ENCODE peak calls at places on chromosomes 13 and 19, in ten cellular contexts. E, P, G, Q, J, R, L, M, D and H are unnamed samples.

GRCh38 chr13:35460061-35460460 is 16.4 kb downstream of the MAB21L1 start:
- DNase-seq in J (no peak), P (no peak), G (no peak), M (no peak), Q (no peak), L (no peak), E (no peak), R (peak), D (no peak), H (no peak)

GRCh38 chr13:27966641-27967202 is 2.4 kb downstream of the CDX2 start:
- DNase-seq in G (no peak), E (peak), M (peak), J (no peak), L (no peak), D (no peak), Q (no peak), R (no peak), P (no peak), H (no peak)

GRCh38 chr19:5143471-5144411 is 174.8 kb downstream of the KDM4B start:
- DNase-seq in Q (no peak), P (peak), D (no peak), J (no peak), L (no peak), G (no peak), M (no peak), R (no peak), E (peak), H (no peak)

GRCh38 chr13:113906566-113906965 is 42.7 kb upstream of the GAS6 start:
- DNase-seq in M (no peak), P (no peak), G (no peak), L (no peak), R (no peak), E (no peak), Q (no peak), J (no peak), D (no peak), H (peak)

GRCh38 chr19:17337675-17338439 is 504 bp downstream of the GTPBP3 start:
- DNase-seq in R (peak), Q (no peak), D (no peak), L (no peak), G (no peak), J (no peak), E (no peak), M (no peak), P (no peak), H (no peak)

GRCh38 chr19:38194061-38194701 is 29.8 kb downstream of the DPF1 start:
- DNase-seq in L (no peak), D (no peak), M (no peak), J (no peak), E (no peak), G (no peak), Q (no peak), R (no peak), P (no peak), H (no peak)

GRCh38 chr13:32135655-32136054 is 104.1 kb downstream of the FRY start:
- DNase-seq in J (no peak), E (no peak), G (no peak), Q (peak), P (no peak), L (no peak), D (no peak), M (no peak), R (peak), H (no peak)

GRCh38 chr19:17938092-17938845 is 5.5 kb downstream of the CCDC124 start:
- DNase-seq in P (peak), J (peak), D (peak), R (peak), Q (peak), L (peak), M (peak), G (peak), E (peak), H (peak)

GRCh38 chr19:32814624-32815023 is 54.9 kb downstream of the SLC7A9 start:
- DNase-seq in E (no peak), M (no peak), D (no peak), Q (no peak), L (no peak), R (no peak), G (no peak), J (no peak), P (no peak), H (no peak)

GRCh38 chr13:105572401-105572800 is 963.1 kb downstream of the EFNB2 start:
- DNase-seq in G (no peak), M (no peak), E (no peak), D (no peak), L (no peak), Q (no peak), R (peak), P (no peak), J (no peak), H (no peak)

GRCh38 chr19:50493171-50493570 is 16.5 kb upstream of the GARIN5A start:
- DNase-seq in P (no peak), E (no peak), R (no peak), M (no peak), L (no peak), J (no peak), D (no peak), Q (no peak), G (no peak), H (no peak)

GRCh38 chr19:35870798-35871197 is 2.4 kb downstream of the APLP1 start:
- DNase-seq in P (no peak), J (no peak), D (no peak), M (peak), Q (no peak), L (no peak), R (no peak), E (no peak), G (no peak), H (no peak)

GRCh38 chr19:58227964-58228583 is 640 bp upstream of the ZNF544 start:
- DNase-seq in M (no peak), Q (peak), D (no peak), R (no peak), J (no peak), G (no peak), E (no peak), L (no peak), P (no peak), H (no peak)

GRCh38 chr13:33228645-33229445 is 56.7 kb downstream of the STARD13 start:
- DNase-seq in J (peak), D (no peak), E (no peak), L (no peak), P (no peak), R (peak), Q (peak), M (no peak), G (no peak), H (no peak)

GRCh38 chr19:55113570-55114039 is 3.8 kb downstream of the PPP1R12C start:
- DNase-seq in L (peak), E (peak), G (no peak), D (peak), J (peak), R (peak), M (peak), Q (peak), P (peak), H (peak)

GRCh38 chr13:31588923-31589322 is 150.4 kb upstream of the RXFP2 start:
- DNase-seq in P (no peak), D (no peak), L (no peak), G (no peak), R (no peak), J (no peak), M (no peak), E (no peak), Q (no peak), H (no peak)

GRCh38 chr19:34985249-34986022 is 14.7 kb upstream of the GRAMD1A start:
- DNase-seq in J (no peak), E (no peak), L (peak), M (peak), P (peak), D (peak), G (no peak), Q (no peak), R (peak), H (peak)

GRCh38 chr19:46206176-46206575 is 23.4 kb upstream of the IGFL1 start:
- DNase-seq in J (no peak), L (peak), D (no peak), E (no peak), R (no peak), G (no peak), Q (no peak), M (no peak), P (no peak), H (no peak)

GRCh38 chr13:51122868-51123267 is 11.8 kb upstream of the C13orf42 start:
- DNase-seq in Q (no peak), L (no peak), R (no peak), J (no peak), D (no peak), E (no peak), G (no peak), M (no peak), P (no peak), H (no peak)

GRCh38 chr13:34031629-34032028 is 213.7 kb downstream of the RFC3 start:
- DNase-seq in D (no peak), J (no peak), M (no peak), E (no peak), R (no peak), G (no peak), Q (no peak), L (no peak), P (no peak), H (no peak)

GRCh38 chr13:107254392-107254791 is 686.5 kb upstream of the ARGLU1 start:
- DNase-seq in L (no peak), D (no peak), E (no peak), P (no peak), R (no peak), Q (no peak), M (no peak), G (no peak), J (no peak), H (no peak)

GRCh38 chr19:58097783-58098681 is at the start of gene ZSCAN18:
- DNase-seq in P (peak), R (peak), J (peak), E (peak), L (peak), G (peak), Q (peak), M (peak), D (peak), H (peak)

GRCh38 chr19:4831351-4832340 is at the start of gene TICAM1:
- DNase-seq in G (peak), L (peak), M (no peak), E (no peak), P (peak), Q (peak), D (peak), J (no peak), R (peak), H (peak)

GRCh38 chr13:33997574-33997973 is 179.6 kb downstream of the RFC3 start:
- DNase-seq in R (no peak), Q (no peak), E (no peak), L (no peak), P (no peak), G (no peak), M (no peak), D (no peak), J (no peak), H (no peak)

GRCh38 chr19:29620931-29621351 is 14.9 kb downstream of the POP4 start:
- DNase-seq in M (no peak), D (no peak), R (no peak), Q (no peak), P (no peak), E (no peak), G (no peak), J (no peak), L (no peak), H (no peak)

GRCh38 chr13:42102961-42103688 is 54.7 kb downstream of the DGKH start:
- DNase-seq in Q (no peak), M (no peak), G (no peak), J (peak), L (no peak), D (no peak), P (no peak), R (peak), E (no peak), H (no peak)

GRCh38 chr19:30936276-30936675 is 413.0 kb downstream of the TSHZ3 start:
- DNase-seq in R (no peak), Q (no peak), G (no peak), P (no peak), J (no peak), E (no peak), M (no peak), L (no peak), D (no peak), H (peak)

GRCh38 chr13:43939149-43939548 is 59.4 kb downstream of the LACC1 start:
- DNase-seq in Q (no peak), E (no peak), R (no peak), L (no peak), D (no peak), M (no peak), G (no peak), J (no peak), P (no peak), H (no peak)

GRCh38 chr19:3458595-3459284 is 21.6 kb downstream of the SMIM24 start:
- DNase-seq in D (peak), G (no peak), Q (no peak), M (peak), J (no peak), R (peak), P (peak), L (peak), E (no peak), H (no peak)

GRCh38 chr19:38683393-38684077 is 36.1 kb downstream of the ACTN4 start:
- DNase-seq in E (peak), D (peak), L (peak), P (peak), J (no peak), G (peak), R (peak), Q (peak), M (peak), H (peak)

GRCh38 chr19:39315933-39316332 is 4.7 kb downstream of the LRFN1 start:
- DNase-seq in R (no peak), P (no peak), E (no peak), Q (no peak), M (no peak), G (no peak), J (no peak), L (no peak), D (no peak), H (no peak)

GRCh38 chr19:4088975-4089374 is 22.3 kb upstream of the ZBTB7A start:
- DNase-seq in Q (no peak), M (no peak), P (no peak), D (no peak), J (no peak), E (no peak), R (no peak), L (no peak), G (peak), H (no peak)

GRCh38 chr19:1645299-1645698 is 7.1 kb downstream of the TCF3 start:
- DNase-seq in P (no peak), G (no peak), R (no peak), Q (no peak), M (no peak), E (no peak), L (no peak), D (no peak), J (no peak), H (no peak)

GRCh38 chr13:110957931-110958330 is 43.1 kb upstream of the ANKRD10 start:
- DNase-seq in E (no peak), M (no peak), Q (no peak), P (no peak), R (no peak), G (no peak), D (no peak), L (no peak), J (no peak), H (no peak)

GRCh38 chr13:110953833-110954532 is 39.1 kb upstream of the ANKRD10 start:
- DNase-seq in Q (no peak), E (no peak), J (no peak), P (no peak), L (no peak), D (no peak), G (no peak), R (no peak), M (no peak), H (no peak)

GRCh38 chr13:110960219-110960618 is 45.4 kb upstream of the ANKRD10 start:
- DNase-seq in J (no peak), P (no peak), R (no peak), L (no peak), E (no peak), D (no peak), Q (no peak), M (no peak), G (no peak), H (no peak)

GRCh38 chr13:110953416-110953815 is 38.5 kb upstream of the ANKRD10 start:
- DNase-seq in J (no peak), R (no peak), G (no peak), L (no peak), P (no peak), D (no peak), E (no peak), Q (no peak), M (no peak), H (no peak)

GRCh38 chr13:110957181-110957884 is 42.5 kb upstream of the ANKRD10 start:
- DNase-seq in Q (no peak), E (no peak), D (no peak), P (no peak), L (no peak), R (peak), M (no peak), J (no peak), G (no peak), H (no peak)
- TF ChIP-seq CTCF in Q (peak), E (no peak), D (no peak), P (no peak), L (no peak), R (no peak), M (peak), J (peak), G (no peak), H (no peak)

GRCh38 chr19:48595833-48596232 is 10.7 kb upstream of the SPACA4 start:
- DNase-seq in J (no peak), L (no peak), M (no peak), G (no peak), D (no peak), E (no peak), R (no peak), P (no peak), Q (no peak), H (no peak)

GRCh38 chr19:48588670-48589399 is 17.7 kb upstream of the SPACA4 start:
- DNase-seq in M (peak), D (peak), J (peak), G (peak), R (peak), P (peak), L (peak), Q (peak), E (peak), H (peak)

GRCh38 chr19:48587387-48587786 is 19.2 kb upstream of the SPACA4 start:
- DNase-seq in R (no peak), J (no peak), L (no peak), M (no peak), P (no peak), G (no peak), E (no peak), D (no peak), Q (no peak), H (no peak)

GRCh38 chr19:48595171-48595570 is 11.4 kb upstream of the SPACA4 start:
- DNase-seq in P (no peak), E (no peak), J (no peak), M (no peak), G (no peak), D (no peak), R (no peak), Q (no peak), L (no peak), H (no peak)

DNA sequence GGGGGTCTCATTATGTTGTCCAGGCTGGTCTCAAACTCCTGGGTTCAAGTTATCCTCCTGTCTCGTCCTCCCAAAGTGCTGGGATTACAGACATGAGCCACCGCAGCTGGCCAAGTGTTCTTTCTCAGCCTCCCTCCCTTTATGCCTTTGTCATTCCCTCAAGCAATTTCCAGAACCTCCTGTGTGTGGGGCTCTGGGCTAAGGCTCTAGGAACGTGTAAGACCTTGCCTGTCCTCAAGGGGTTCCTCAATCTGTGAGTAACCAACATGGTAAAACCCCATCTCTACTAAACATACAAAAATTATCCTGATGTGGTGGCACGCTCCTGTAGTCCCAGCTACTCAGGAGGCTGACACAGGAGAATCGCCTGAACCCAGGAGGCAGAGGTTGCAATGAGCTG is 15.5 kb upstream of the SPACA4 start:
- DNase-seq in P (no peak), D (no peak), E (no peak), L (no peak), M (no peak), J (no peak), Q (no peak), G (no peak), R (peak), H (no peak)
- TF ChIP-seq CTCF in P (no peak), D (no peak), E (no peak), L (no peak), M (peak), J (no peak), Q (peak), G (no peak), R (no peak), H (no peak)

GRCh38 chr19:12731337-12731736 is 3.1 kb downstream of the TRIR start:
- DNase-seq in L (no peak), J (no peak), D (no peak), E (no peak), P (no peak), M (no peak), Q (no peak), G (no peak), R (no peak), H (no peak)

GRCh38 chr19:12736854-12737665 is at the start of gene GET3:
- DNase-seq in J (peak), D (peak), M (peak), R (peak), Q (peak), P (peak), L (peak), E (peak), G (peak), H (peak)

GRCh38 chr19:12730054-12730453 is 4.4 kb downstream of the TRIR start:
- DNase-seq in R (no peak), D (no peak), Q (no peak), J (no peak), P (no peak), L (no peak), G (no peak), M (no peak), E (no peak), H (no peak)

GRCh38 chr19:12733907-12734214 is 623 bp downstream of the TRIR start:
- DNase-seq in Q (no peak), R (no peak), E (no peak), D (no peak), P (no peak), L (no peak), J (no peak), M (no peak), G (no peak), H (no peak)

DNA sequence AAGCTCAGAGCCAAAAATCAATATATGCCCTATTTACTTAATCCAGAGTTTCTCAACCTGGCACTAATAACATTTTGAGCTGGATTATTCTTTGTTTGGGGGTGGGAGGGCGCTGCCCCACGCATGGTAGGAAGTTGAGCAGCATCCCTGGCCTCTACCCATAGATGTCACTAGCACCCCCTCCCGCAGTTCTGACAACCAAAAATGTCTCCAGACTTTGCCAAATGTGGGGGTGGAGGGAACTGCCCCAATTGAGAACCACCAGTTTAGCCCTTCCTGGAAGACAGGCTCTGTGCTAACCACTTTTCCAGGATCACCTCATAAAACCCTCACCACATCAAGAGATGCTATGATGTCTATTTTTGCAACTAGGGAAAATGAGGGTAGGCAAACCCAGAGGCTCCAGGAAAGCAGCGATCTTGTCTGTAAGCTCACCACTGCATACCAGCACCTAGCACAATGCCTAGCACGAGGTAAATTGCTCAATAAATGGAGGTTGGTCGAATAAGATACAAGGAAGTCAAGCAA is 1.1 kb downstream of the TRIR start:
- DNase-seq in J (no peak), L (no peak), E (no peak), M (no peak), P (no peak), Q (no peak), G (no peak), R (peak), D (no peak), H (no peak)
- TF ChIP-seq CTCF in J (peak), L (no peak), E (no peak), M (peak), P (no peak), Q (peak), G (no peak), R (peak), D (no peak), H (no peak)

GRCh38 chr13:23627419-23627818 is 57.2 kb downstream of the TNFRSF19 start:
- DNase-seq in L (no peak), D (no peak), G (no peak), R (no peak), Q (no peak), M (no peak), E (no peak), P (no peak), J (no peak), H (no peak)

GRCh38 chr13:23628765-23629565 is 58.8 kb downstream of the TNFRSF19 start:
- DNase-seq in D (no peak), R (no peak), L (no peak), M (no peak), P (no peak), Q (no peak), G (no peak), E (no peak), J (no peak), H (no peak)

GRCh38 chr13:23629566-23630272 is 59.5 kb downstream of the TNFRSF19 start:
- DNase-seq in P (no peak), J (no peak), D (no peak), L (no peak), G (no peak), Q (no peak), R (no peak), M (no peak), E (no peak), H (no peak)

GRCh38 chr13:23626730-23627129 is 56.5 kb downstream of the TNFRSF19 start:
- DNase-seq in G (no peak), P (no peak), R (no peak), L (no peak), J (no peak), Q (no peak), D (no peak), E (no peak), M (no peak), H (no peak)

DNA sequence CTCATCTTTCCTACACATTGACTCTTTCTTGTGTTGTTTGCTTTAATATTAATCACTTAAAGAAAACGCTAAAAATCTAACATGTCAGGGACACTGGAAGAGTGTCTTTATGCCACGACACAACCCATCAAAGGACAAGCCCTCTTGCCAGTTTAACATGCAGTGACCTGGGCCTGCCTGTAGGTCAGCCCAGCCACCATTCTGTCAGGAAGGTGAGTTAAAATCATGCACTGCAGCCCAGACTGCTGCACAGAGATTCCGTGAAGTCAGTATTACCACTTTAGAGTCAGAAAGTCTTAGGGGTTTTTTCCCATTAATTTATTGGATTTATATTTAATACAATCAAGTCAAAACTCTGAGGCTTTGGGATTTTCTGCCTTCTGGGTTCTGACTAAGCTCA is 58.0 kb downstream of the TNFRSF19 start:
- DNase-seq in J (no peak), M (no peak), R (no peak), P (no peak), D (no peak), L (no peak), E (no peak), Q (no peak), G (no peak), H (no peak)
- TF ChIP-seq CTCF in J (no peak), M (peak), R (no peak), P (no peak), D (no peak), L (no peak), E (no peak), Q (no peak), G (no peak), H (no peak)